ENCODE peak calls at places on chromosomes 11 and 22, in five cellular contexts. Y is NCI-H146, I is heart right ventricle, Q is GM03348, W is lower lobe of right lung. E is an unnamed sample.

GRCh38 chr22:31133911-31134310 is 6.4 kb downstream of the PLA2G3 start:
- DNase-seq in Y (no peak), I (no peak), Q (no peak), W (no peak), E (no peak)

GRCh38 chr11:131682373-131683015 is 312.1 kb downstream of the NTM start:
- DNase-seq in Y (no peak), I (no peak), Q (no peak), W (no peak), E (no peak)

GRCh38 chr22:32883131-32883530 is 81.6 kb downstream of the TIMP3 start:
- DNase-seq in Y (no peak), I (no peak), Q (no peak), W (no peak), E (no peak)

GRCh38 chr22:41722496-41722895 is 23.2 kb downstream of the MEI1 start:
- DNase-seq in Y (no peak), I (no peak), Q (no peak), W (no peak), E (no peak)

GRCh38 chr22:26884921-26885320 is 227.5 kb downstream of the MIAT start:
- DNase-seq in Y (no peak), I (no peak), Q (no peak), W (no peak), E (no peak)

GRCh38 chr22:45600791-45601730 is 70.6 kb upstream of the ATXN10 start:
- DNase-seq in Y (no peak), I (no peak), Q (peak), W (peak), E (peak)

GRCh38 chr22:27086728-27087450 is 429.5 kb downstream of the MIAT start:
- DNase-seq in Y (no peak), I (no peak), Q (no peak), W (no peak), E (no peak)

GRCh38 chr11:106625566-106625965 is 392.7 kb downstream of the GUCY1A2 start:
- DNase-seq in Y (no peak), I (no peak), Q (no peak), W (no peak), E (no peak)

GRCh38 chr11:81579339-81579738 is 1154.3 kb downstream of the FAM181B start:
- DNase-seq in Y (no peak), I (no peak), Q (no peak), W (no peak), E (peak)

GRCh38 chr11:72848846-72849466 is 34.7 kb downstream of the ATG16L2 start:
- DNase-seq in Y (peak), I (peak), Q (peak), W (no peak), E (peak)

GRCh38 chr11:66069715-66070603 is at the start of gene PACS1:
- DNase-seq in Y (peak), I (peak), Q (peak), W (peak), E (peak)

GRCh38 chr11:5690216-5690615 is 626 bp downstream of the TRIM22 start:
- DNase-seq in Y (no peak), I (no peak), Q (peak), W (no peak), E (no peak)

GRCh38 chr22:20799449-20799848 is 25.5 kb downstream of the SERPIND1 start:
- DNase-seq in Y (no peak), I (no peak), Q (no peak), W (no peak), E (no peak)

GRCh38 chr11:4607111-4607510 is 920 bp downstream of the TRIM68 start:
- DNase-seq in Y (peak), I (no peak), Q (no peak), W (no peak), E (peak)

GRCh38 chr11:109641549-109641948 is 219.6 kb downstream of the C11orf87 start:
- DNase-seq in Y (no peak), I (peak), Q (peak), W (no peak), E (no peak)

GRCh38 chr11:58525037-58525614 is 17.2 kb upstream of the OR5B21 start:
- DNase-seq in Y (no peak), I (no peak), Q (no peak), W (no peak), E (no peak)

GRCh38 chr11:1493650-1494244 is 7.2 kb upstream of the MOB2 start:
- DNase-seq in Y (no peak), I (no peak), Q (no peak), W (no peak), E (no peak)

GRCh38 chr11:117457031-117457785 is 129.6 kb downstream of the CEP164 start:
- DNase-seq in Y (peak), I (no peak), Q (no peak), W (no peak), E (peak)

GRCh38 chr11:62054484-62055121 is 69.2 kb upstream of the INCENP start:
- DNase-seq in Y (peak), I (no peak), Q (no peak), W (peak), E (peak)

GRCh38 chr22:41603873-41604332 is 14.3 kb upstream of the PMM1 start:
- DNase-seq in Y (no peak), I (no peak), Q (no peak), W (no peak), E (no peak)

GRCh38 chr11:64085915-64086262 is 50.2 kb downstream of the FLRT1 start:
- DNase-seq in Y (no peak), I (no peak), Q (no peak), W (no peak), E (peak)